ENCODE peak calls at places on chromosomes 5 and 9, in eight cellular contexts. D, T, V, A, R, U, Q and B are unnamed samples.

GRCh38 chr5:111584651-111585050 is 72.3 kb upstream of the STARD4 start:
- DNase-seq in D (no peak), T (no peak), Q (peak; percentile 45), R (no peak), A (no peak), U (peak; percentile 15), V (peak; percentile 20), B (no peak)

GRCh38 chr9:124363326-124364096 is 51.7 kb downstream of the PSMB7 start:
- DNase-seq in T (no peak), A (no peak), V (no peak), D (no peak), R (no peak), U (no peak), Q (no peak), B (no peak)

GRCh38 chr9:73269430-73270101 is 117.9 kb downstream of the ANXA1 start:
- DNase-seq in D (no peak), V (peak; percentile 9), U (no peak), T (no peak), A (no peak), Q (no peak), R (no peak), B (peak; percentile 23)

GRCh38 chr9:17578911-17579793 is at the start of gene SH3GL2:
- DNase-seq in Q (no peak), U (peak; percentile 18), D (no peak), T (peak; percentile 74), A (peak; percentile 74), R (no peak), V (no peak), B (no peak)

GRCh38 chr9:125521462-125522327 is 185.3 kb downstream of the MAPKAP1 start:
- DNase-seq in A (no peak), V (peak; percentile 55), Q (peak; percentile 69), R (no peak), D (no peak), U (peak; percentile 19), T (no peak), B (no peak)

GRCh38 chr5:149887622-149888183 is 56.9 kb downstream of the PDE6A start:
- DNase-seq in Q (no peak), T (no peak), D (no peak), V (peak; percentile 14), A (no peak), U (no peak), R (no peak), B (no peak)

GRCh38 chr9:98635374-98635773 is 73.4 kb downstream of the GABBR2 start:
- DNase-seq in A (no peak), T (no peak), Q (no peak), R (no peak), V (no peak), U (no peak), D (no peak), B (no peak)

GRCh38 chr5:135034186-135034962 is at the start of gene PITX1:
- DNase-seq in A (peak; percentile 73), V (peak; percentile 78), R (no peak), Q (peak; percentile 17), U (no peak), D (no peak), T (peak; percentile 72), B (peak; percentile 64)

GRCh38 chr9:134502261-134503211 is 139.1 kb upstream of the COL5A1 start:
- DNase-seq in V (peak; percentile 85), T (peak; percentile 45), U (no peak), Q (no peak), R (no peak), D (no peak), A (no peak), B (no peak)

GRCh38 chr9:21685502-21685901 is 116.9 kb upstream of the MTAP start:
- DNase-seq in Q (no peak), A (no peak), R (no peak), U (no peak), D (no peak), T (no peak), V (no peak), B (no peak)

GRCh38 chr5:163459465-163459887 is 426 bp downstream of the NUDCD2 start:
- DNase-seq in R (no peak), D (no peak), V (no peak), T (no peak), Q (no peak), A (no peak), U (no peak), B (no peak)

GRCh38 chr9:124570942-124571666 is 63.9 kb upstream of the NR5A1 start:
- DNase-seq in U (no peak), R (no peak), T (no peak), Q (no peak), V (no peak), A (no peak), D (no peak), B (no peak)

GRCh38 chr9:123998970-123999621 is 12.5 kb upstream of the LHX2 start:
- DNase-seq in Q (no peak), D (no peak), V (peak; percentile 24), R (no peak), U (no peak), A (peak; percentile 47), T (no peak), B (no peak)

GRCh38 chr9:80204054-80204453 is 632.3 kb downstream of the TLE4 start:
- DNase-seq in A (no peak), T (no peak), U (no peak), D (no peak), V (no peak), Q (no peak), R (no peak), B (no peak)

GRCh38 chr5:57166250-57166649 is 7.6 kb upstream of the GPBP1 start:
- DNase-seq in U (peak; percentile 22), R (no peak), A (no peak), T (no peak), D (no peak), V (peak; percentile 74), Q (no peak), B (peak; percentile 13)

GRCh38 chr9:71608021-71608420 is 160.3 kb downstream of the CEMIP2 start:
- DNase-seq in A (no peak), D (no peak), Q (no peak), T (no peak), R (no peak), U (no peak), V (no peak), B (no peak)

GRCh38 chr5:139395844-139396640 is 1.1 kb upstream of the PROB1 start:
- DNase-seq in V (no peak), R (no peak), U (peak; percentile 29), T (no peak), A (no peak), D (no peak), Q (no peak), B (no peak)

GRCh38 chr9:129584136-129584535 is 36.8 kb downstream of the C9orf50 start:
- DNase-seq in D (peak; percentile 76), T (peak; percentile 79), A (peak; percentile 53), U (peak; percentile 73), Q (peak; percentile 63), R (peak; percentile 59), V (peak; percentile 87), B (peak; percentile 90)

GRCh38 chr5:62473209-62473608 is 60.6 kb downstream of the IPO11 start:
- DNase-seq in A (no peak), T (no peak), U (no peak), Q (no peak), V (no peak), R (no peak), D (no peak), B (no peak)

GRCh38 chr9:114804504-114804903 is 1.3 kb downstream of the TNFSF15 start:
- DNase-seq in V (peak; percentile 3), R (no peak), Q (no peak), D (no peak), A (no peak), U (no peak), T (peak; percentile 84), B (no peak)

GRCh38 chr5:36360311-36360710 is 58.6 kb upstream of the RANBP3L start:
- DNase-seq in R (peak; percentile 22), V (no peak), T (no peak), D (peak; percentile 17), U (no peak), A (no peak), Q (no peak), B (peak; percentile 23)

GRCh38 chr5:153520137-153520536 is 29.7 kb downstream of the GRIA1 start:
- DNase-seq in A (no peak), R (no peak), Q (no peak), D (no peak), V (no peak), U (no peak), T (no peak), B (no peak)